ENCODE peak calls at places on chromosomes 16 and 17, in six cellular contexts. One of them, this sample, is unnamed.

GRCh38 chr17:16442141-16442540 is 26.8 kb downstream of the TRPV2 start:
- DNase-seq in HCT116: no peak
- DNase-seq in K562: no peak
- DNase-seq in SK-N-SH: no peak
- DNase-seq in H1: no peak
- DNase-seq in GM12878: no peak
- DNase-seq in this sample: no peak

GRCh38 chr16:67000384-67001158 is 12.2 kb downstream of the CES4A start:
- DNase-seq in HCT116: no peak
- DNase-seq in K562: peak; percentile 98
- DNase-seq in SK-N-SH: peak; percentile 97
- DNase-seq in H1: no peak
- DNase-seq in GM12878: no peak
- DNase-seq in this sample: no peak

GRCh38 chr17:82346342-82347300 is 12.4 kb upstream of the TEX19 start:
- DNase-seq in HCT116: no peak
- DNase-seq in K562: no peak
- DNase-seq in SK-N-SH: no peak
- DNase-seq in H1: no peak
- DNase-seq in GM12878: no peak
- DNase-seq in this sample: peak; percentile 100

GRCh38 chr17:2057130-2057713 is 2.3 kb downstream of the HIC1 start:
- DNase-seq in HCT116: no peak
- DNase-seq in K562: no peak
- DNase-seq in SK-N-SH: no peak
- DNase-seq in H1: no peak
- DNase-seq in GM12878: no peak
- DNase-seq in this sample: no peak

GRCh38 chr16:84585886-84586285 is 32.0 kb downstream of the COTL1 start:
- DNase-seq in HCT116: peak; percentile 27
- DNase-seq in K562: peak; percentile 74
- DNase-seq in SK-N-SH: peak; percentile 50
- DNase-seq in H1: peak; percentile 38
- DNase-seq in GM12878: no peak
- DNase-seq in this sample: no peak

GRCh38 chr16:4847774-4848587 is 700 bp downstream of the UBN1 start:
- DNase-seq in HCT116: no peak
- DNase-seq in K562: no peak
- DNase-seq in SK-N-SH: peak; percentile 71
- DNase-seq in H1: no peak
- DNase-seq in GM12878: no peak
- DNase-seq in this sample: peak; percentile 29

GRCh38 chr16:50680907-50681885 is at the start of gene SNX20:
- DNase-seq in HCT116: no peak
- DNase-seq in K562: no peak
- DNase-seq in SK-N-SH: no peak
- DNase-seq in H1: no peak
- DNase-seq in GM12878: peak; percentile 63
- DNase-seq in this sample: no peak

GRCh38 chr17:33152793-33153192 is 140.3 kb downstream of the ASIC2 start:
- DNase-seq in HCT116: no peak
- DNase-seq in K562: no peak
- DNase-seq in SK-N-SH: no peak
- DNase-seq in H1: no peak
- DNase-seq in GM12878: no peak
- DNase-seq in this sample: no peak

GRCh38 chr17:39327109-39327508 is 74.3 kb downstream of the FBXL20 start:
- DNase-seq in HCT116: no peak
- DNase-seq in K562: no peak
- DNase-seq in SK-N-SH: no peak
- DNase-seq in H1: no peak
- DNase-seq in GM12878: no peak
- DNase-seq in this sample: no peak

GRCh38 chr17:20266806-20267458 is 200.4 kb downstream of the LGALS9B start:
- DNase-seq in HCT116: no peak
- DNase-seq in K562: peak; percentile 33
- DNase-seq in SK-N-SH: no peak
- DNase-seq in H1: no peak
- DNase-seq in GM12878: no peak
- DNase-seq in this sample: no peak

GRCh38 chr17:16919663-16920627 is 52.0 kb downstream of the TNFRSF13B start:
- DNase-seq in HCT116: no peak
- DNase-seq in K562: peak; percentile 11
- DNase-seq in SK-N-SH: no peak
- DNase-seq in H1: no peak
- DNase-seq in GM12878: no peak
- DNase-seq in this sample: no peak

GRCh38 chr16:84502581-84502980 is 1.9 kb downstream of the MEAK7 start:
- DNase-seq in HCT116: no peak
- DNase-seq in K562: no peak
- DNase-seq in SK-N-SH: no peak
- DNase-seq in H1: no peak
- DNase-seq in GM12878: no peak
- DNase-seq in this sample: no peak

GRCh38 chr17:2398655-2399571 is 1.9 kb downstream of the MNT start:
- DNase-seq in HCT116: no peak
- DNase-seq in K562: peak; percentile 31
- DNase-seq in SK-N-SH: peak; percentile 59
- DNase-seq in H1: no peak
- DNase-seq in GM12878: no peak
- DNase-seq in this sample: peak; percentile 86

GRCh38 chr17:48236681-48237134 is 129.1 kb downstream of the SNX11 start:
- DNase-seq in HCT116: peak; percentile 91
- DNase-seq in K562: no peak
- DNase-seq in SK-N-SH: no peak
- DNase-seq in H1: no peak
- DNase-seq in GM12878: no peak
- DNase-seq in this sample: no peak

GRCh38 chr17:804541-805435 is 22.6 kb downstream of the MRM3 start:
- DNase-seq in HCT116: no peak
- DNase-seq in K562: no peak
- DNase-seq in SK-N-SH: no peak
- DNase-seq in H1: no peak
- DNase-seq in GM12878: no peak
- DNase-seq in this sample: no peak

GRCh38 chr17:43880420-43880991 is 26.8 kb downstream of the MPP2 start:
- DNase-seq in HCT116: peak; percentile 22
- DNase-seq in K562: peak; percentile 76
- DNase-seq in SK-N-SH: peak; percentile 83
- DNase-seq in H1: no peak
- DNase-seq in GM12878: no peak
- DNase-seq in this sample: peak; percentile 61

GRCh38 chr16:31052131-31052530 is 18.8 kb downstream of the STX4 start:
- DNase-seq in HCT116: peak; percentile 72
- DNase-seq in K562: peak; percentile 33
- DNase-seq in SK-N-SH: no peak
- DNase-seq in H1: no peak
- DNase-seq in GM12878: no peak
- DNase-seq in this sample: peak; percentile 45

GRCh38 chr17:59371426-59372099 is 40.1 kb downstream of the YPEL2 start:
- DNase-seq in HCT116: no peak
- DNase-seq in K562: no peak
- DNase-seq in SK-N-SH: no peak
- DNase-seq in H1: no peak
- DNase-seq in GM12878: no peak
- DNase-seq in this sample: peak; percentile 32

GRCh38 chr17:65787503-65787902 is 226.1 kb upstream of the AXIN2 start:
- DNase-seq in HCT116: no peak
- DNase-seq in K562: no peak
- DNase-seq in SK-N-SH: no peak
- DNase-seq in H1: no peak
- DNase-seq in GM12878: no peak
- DNase-seq in this sample: no peak

GRCh38 chr17:47621293-47622178 is 28.2 kb upstream of the KPNB1 start:
- DNase-seq in HCT116: peak; percentile 82
- DNase-seq in K562: no peak
- DNase-seq in SK-N-SH: no peak
- DNase-seq in H1: peak; percentile 41
- DNase-seq in GM12878: no peak
- DNase-seq in this sample: no peak

GRCh38 chr17:15412606-15413005 is 54.8 kb downstream of the CDRT4 start:
- DNase-seq in HCT116: no peak
- DNase-seq in K562: no peak
- DNase-seq in SK-N-SH: no peak
- DNase-seq in H1: no peak
- DNase-seq in GM12878: no peak
- DNase-seq in this sample: no peak

GRCh38 chr17:4152471-4152870 is 9.5 kb downstream of the CYB5D2 start:
- DNase-seq in HCT116: no peak
- DNase-seq in K562: no peak
- DNase-seq in SK-N-SH: no peak
- DNase-seq in H1: no peak
- DNase-seq in GM12878: no peak
- DNase-seq in this sample: no peak

GRCh38 chr16:1632638-1632970 is 20.4 kb downstream of the CRAMP1 start:
- DNase-seq in HCT116: no peak
- DNase-seq in K562: no peak
- DNase-seq in SK-N-SH: no peak
- DNase-seq in H1: no peak
- DNase-seq in GM12878: no peak
- DNase-seq in this sample: no peak

GRCh38 chr17:1573932-1574696 is 11.5 kb upstream of the PITPNA start:
- DNase-seq in HCT116: peak; percentile 60
- DNase-seq in K562: peak; percentile 89
- DNase-seq in SK-N-SH: peak; percentile 98
- DNase-seq in H1: no peak
- DNase-seq in GM12878: no peak
- DNase-seq in this sample: peak; percentile 63

GRCh38 chr16:75385507-75386152 is 47.7 kb downstream of the CFDP1 start:
- DNase-seq in HCT116: peak; percentile 66
- DNase-seq in K562: peak; percentile 39
- DNase-seq in SK-N-SH: peak; percentile 49
- DNase-seq in H1: no peak
- DNase-seq in GM12878: peak; percentile 33
- DNase-seq in this sample: peak; percentile 68

GRCh38 chr17:6574689-6575595 is 18.6 kb upstream of the PITPNM3 start:
- DNase-seq in HCT116: no peak
- DNase-seq in K562: peak; percentile 60
- DNase-seq in SK-N-SH: no peak
- DNase-seq in H1: no peak
- DNase-seq in GM12878: peak; percentile 40
- DNase-seq in this sample: no peak

GRCh38 chr17:52546990-52547389 is 388.5 kb upstream of the CA10 start:
- DNase-seq in HCT116: no peak
- DNase-seq in K562: no peak
- DNase-seq in SK-N-SH: no peak
- DNase-seq in H1: no peak
- DNase-seq in GM12878: no peak
- DNase-seq in this sample: no peak

GRCh38 chr16:75616541-75617010 is 6.5 kb downstream of the ADAT1 start:
- DNase-seq in HCT116: no peak
- DNase-seq in K562: no peak
- DNase-seq in SK-N-SH: no peak
- DNase-seq in H1: no peak
- DNase-seq in GM12878: no peak
- DNase-seq in this sample: no peak

GRCh38 chr16:1054660-1055556 is 17.6 kb upstream of the SSTR5 start:
- DNase-seq in HCT116: peak; percentile 37
- DNase-seq in K562: peak; percentile 68
- DNase-seq in SK-N-SH: peak; percentile 91
- DNase-seq in H1: no peak
- DNase-seq in GM12878: no peak
- DNase-seq in this sample: peak; percentile 26

GRCh38 chr17:56994009-56994792 is 16.3 kb downstream of the SCPEP1 start:
- DNase-seq in HCT116: no peak
- DNase-seq in K562: no peak
- DNase-seq in SK-N-SH: no peak
- DNase-seq in H1: no peak
- DNase-seq in GM12878: no peak
- DNase-seq in this sample: no peak
- H3K4me1 ChIP-seq in HCT116: no peaks in the 10 kb centered on the region
- H3K4me1 ChIP-seq in K562: peaks cover 3% of the 10 kb centered on the region
- H3K4me1 ChIP-seq in SK-N-SH: no peaks in the 10 kb centered on the region
- H3K4me1 ChIP-seq in H1: no peaks in the 10 kb centered on the region
- H3K4me1 ChIP-seq in GM12878: peaks cover 3% of the 10 kb centered on the region
- H3K4me1 ChIP-seq in this sample: no peaks in the 10 kb centered on the region

GRCh38 chr17:5203908-5204294 is 12.2 kb upstream of the ZNF594 start:
- DNase-seq in HCT116: no peak
- DNase-seq in K562: no peak
- DNase-seq in SK-N-SH: no peak
- DNase-seq in H1: no peak
- DNase-seq in GM12878: no peak
- DNase-seq in this sample: no peak
- TF ChIP-seq JUND in HCT116: no peak
- TF ChIP-seq JUND in K562: no peak
- TF ChIP-seq JUND in SK-N-SH: no peak
- TF ChIP-seq JUND in H1: no peak
- TF ChIP-seq JUND in GM12878: no peak
- TF ChIP-seq JUND in this sample: no peak

GRCh38 chr17:50259484-50260324 is 14.6 kb upstream of the TMEM92 start:
- DNase-seq in HCT116: no peak
- DNase-seq in K562: peak; percentile 10
- DNase-seq in SK-N-SH: peak; percentile 39
- DNase-seq in H1: no peak
- DNase-seq in GM12878: no peak
- DNase-seq in this sample: no peak
- H3K4me1 ChIP-seq in HCT116: no peaks in the 10 kb centered on the region
- H3K4me1 ChIP-seq in K562: peaks cover 8% of the 10 kb centered on the region
- H3K4me1 ChIP-seq in SK-N-SH: peaks cover 31% of the 10 kb centered on the region
- H3K4me1 ChIP-seq in H1: peaks cover 20% of the 10 kb centered on the region
- H3K4me1 ChIP-seq in GM12878: no peaks in the 10 kb centered on the region
- H3K4me1 ChIP-seq in this sample: no peaks in the 10 kb centered on the region

GRCh38 chr17:9568957-9569588 is 6.5 kb downstream of the STX8 start:
- DNase-seq in HCT116: no peak
- DNase-seq in K562: no peak
- DNase-seq in SK-N-SH: no peak
- DNase-seq in H1: no peak
- DNase-seq in GM12878: no peak
- DNase-seq in this sample: no peak
- TF ChIP-seq JUND in HCT116: no peak
- TF ChIP-seq JUND in K562: no peak
- TF ChIP-seq JUND in SK-N-SH: no peak
- TF ChIP-seq JUND in H1: no peak
- TF ChIP-seq JUND in GM12878: no peak
- TF ChIP-seq JUND in this sample: no peak

DNA sequence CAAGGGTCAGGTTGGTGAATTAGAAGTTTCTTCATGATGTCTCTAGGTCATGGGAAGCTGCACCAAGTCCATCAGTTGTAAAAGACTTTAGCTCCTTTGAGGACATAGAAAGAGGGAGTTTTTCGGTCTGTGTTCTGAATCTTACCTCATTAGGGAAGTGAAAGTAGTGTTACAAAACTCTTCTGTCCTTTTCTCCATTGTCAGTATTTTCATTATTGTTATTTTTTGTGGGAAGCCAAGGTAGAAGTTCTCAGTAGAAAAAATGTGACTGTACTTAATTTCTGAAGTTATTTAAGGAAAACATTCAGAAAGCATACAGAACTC is 24.2 kb downstream of the MAP3K3 start:
- DNase-seq in HCT116: no peak
- DNase-seq in K562: no peak
- DNase-seq in SK-N-SH: no peak
- DNase-seq in H1: no peak
- DNase-seq in GM12878: peak; percentile 59
- DNase-seq in this sample: no peak
- H3K4me1 ChIP-seq in HCT116: peaks cover 13% of the 10 kb centered on the region
- H3K4me1 ChIP-seq in K562: no peaks in the 10 kb centered on the region
- H3K4me1 ChIP-seq in SK-N-SH: no peaks in the 10 kb centered on the region
- H3K4me1 ChIP-seq in H1: peaks cover 3% of the 10 kb centered on the region
- H3K4me1 ChIP-seq in GM12878: peaks cover 26% of the 10 kb centered on the region
- H3K4me1 ChIP-seq in this sample: no peaks in the 10 kb centered on the region

GRCh38 chr17:79844869-79845600 is 5.8 kb upstream of the CBX4 start:
- DNase-seq in HCT116: no peak
- DNase-seq in K562: peak; percentile 85
- DNase-seq in SK-N-SH: peak; percentile 98
- DNase-seq in H1: no peak
- DNase-seq in GM12878: no peak
- DNase-seq in this sample: peak; percentile 74
- TF ChIP-seq JUND in HCT116: no peak
- TF ChIP-seq JUND in K562: no peak
- TF ChIP-seq JUND in SK-N-SH: no peak
- TF ChIP-seq JUND in H1: no peak
- TF ChIP-seq JUND in GM12878: no peak
- TF ChIP-seq JUND in this sample: no peak

This sample was measured in HepG2.